ENCODE peak calls at places on chromosomes 4 and X, in five cellular contexts. One of them, this sample, is unnamed.

GRCh38 chr4:184262901-184263300 is 45.2 kb upstream of the ENPP6 start:
- DNase-seq in mammary epithelial cell: peak
- DNase-seq in MM.1S: no peak
- DNase-seq in GM12865: peak
- DNase-seq in heart right ventricle: no peak
- DNase-seq in this sample: no peak

GRCh38 chr4:52950226-52950625 is 88.1 kb downstream of the RASL11B start:
- DNase-seq in GM12865: no peak
- DNase-seq in MM.1S: no peak
- DNase-seq in mammary epithelial cell: peak
- DNase-seq in heart right ventricle: no peak
- DNase-seq in this sample: no peak

GRCh38 chr4:86942185-86942666 is 7.4 kb downstream of the AFF1 start:
- DNase-seq in MM.1S: no peak
- DNase-seq in mammary epithelial cell: no peak
- DNase-seq in heart right ventricle: no peak
- DNase-seq in GM12865: no peak
- DNase-seq in this sample: no peak

GRCh38 chrX:54386314-54386713 is 28.5 kb upstream of the WNK3 start:
- DNase-seq in GM12865: no peak
- DNase-seq in MM.1S: no peak
- DNase-seq in heart right ventricle: no peak
- DNase-seq in mammary epithelial cell: no peak
- DNase-seq in this sample: no peak

GRCh38 chr4:112183252-112183651 is 38.0 kb downstream of the FAM241A start:
- DNase-seq in GM12865: peak
- DNase-seq in mammary epithelial cell: peak
- DNase-seq in heart right ventricle: no peak
- DNase-seq in MM.1S: no peak
- DNase-seq in this sample: no peak

GRCh38 chrX:110087485-110088356 is 84.8 kb downstream of the TMEM164 start:
- DNase-seq in MM.1S: no peak
- DNase-seq in GM12865: no peak
- DNase-seq in mammary epithelial cell: peak
- DNase-seq in heart right ventricle: no peak
- DNase-seq in this sample: no peak

GRCh38 chr4:8427761-8428287 is 12.7 kb downstream of the ACOX3 start:
- DNase-seq in mammary epithelial cell: peak
- DNase-seq in heart right ventricle: no peak
- DNase-seq in GM12865: peak
- DNase-seq in MM.1S: no peak
- DNase-seq in this sample: no peak

GRCh38 chrX:68146054-68146453 is 287.2 kb downstream of the OPHN1 start:
- DNase-seq in MM.1S: peak
- DNase-seq in GM12865: peak
- DNase-seq in heart right ventricle: no peak
- DNase-seq in mammary epithelial cell: peak
- DNase-seq in this sample: no peak

GRCh38 chr4:56466910-56467283 is 520 bp upstream of the SRP72 start:
- DNase-seq in mammary epithelial cell: no peak
- DNase-seq in MM.1S: no peak
- DNase-seq in heart right ventricle: no peak
- DNase-seq in GM12865: no peak
- DNase-seq in this sample: no peak

GRCh38 chr4:145276044-145276443 is 95.7 kb upstream of the OTUD4 start:
- DNase-seq in MM.1S: no peak
- DNase-seq in heart right ventricle: no peak
- DNase-seq in mammary epithelial cell: no peak
- DNase-seq in GM12865: no peak
- DNase-seq in this sample: no peak

GRCh38 chr4:80989921-80990544 is 40.5 kb upstream of the BMP3 start:
- DNase-seq in heart right ventricle: no peak
- DNase-seq in MM.1S: peak
- DNase-seq in mammary epithelial cell: peak
- DNase-seq in GM12865: peak
- DNase-seq in this sample: peak

GRCh38 chr4:89915937-89916336 is 21.3 kb downstream of the MMRN1 start:
- DNase-seq in heart right ventricle: no peak
- DNase-seq in MM.1S: no peak
- DNase-seq in GM12865: no peak
- DNase-seq in mammary epithelial cell: no peak
- DNase-seq in this sample: no peak

GRCh38 chrX:31497086-31497485 is 425.2 kb upstream of the FTHL17 start:
- DNase-seq in MM.1S: no peak
- DNase-seq in GM12865: no peak
- DNase-seq in mammary epithelial cell: peak
- DNase-seq in heart right ventricle: no peak
- DNase-seq in this sample: no peak

GRCh38 chr4:64883087-64883926 is 474.1 kb upstream of the TECRL start:
- DNase-seq in GM12865: no peak
- DNase-seq in MM.1S: peak
- DNase-seq in heart right ventricle: no peak
- DNase-seq in mammary epithelial cell: no peak
- DNase-seq in this sample: no peak

GRCh38 chrX:46953597-46953996 is 41.4 kb downstream of the JADE3 start:
- DNase-seq in heart right ventricle: no peak
- DNase-seq in MM.1S: peak
- DNase-seq in mammary epithelial cell: no peak
- DNase-seq in GM12865: peak
- DNase-seq in this sample: peak

GRCh38 chrX:9729161-9729885 is 36.3 kb downstream of the GPR143 start:
- DNase-seq in mammary epithelial cell: no peak
- DNase-seq in GM12865: no peak
- DNase-seq in MM.1S: no peak
- DNase-seq in heart right ventricle: no peak
- DNase-seq in this sample: no peak

GRCh38 chr4:78864405-78865024 is 74.7 kb downstream of the PAQR3 start:
- DNase-seq in GM12865: peak
- DNase-seq in heart right ventricle: no peak
- DNase-seq in mammary epithelial cell: peak
- DNase-seq in MM.1S: peak
- DNase-seq in this sample: peak

GRCh38 chr4:61521451-61521850 is 321.3 kb downstream of the ADGRL3 start:
- DNase-seq in GM12865: no peak
- DNase-seq in mammary epithelial cell: peak
- DNase-seq in MM.1S: no peak
- DNase-seq in heart right ventricle: no peak
- DNase-seq in this sample: no peak

GRCh38 chrX:150856101-150856500 is 42.4 kb downstream of the CD99L2 start:
- DNase-seq in heart right ventricle: no peak
- DNase-seq in GM12865: no peak
- DNase-seq in MM.1S: no peak
- DNase-seq in mammary epithelial cell: peak
- DNase-seq in this sample: no peak

GRCh38 chr4:113960684-113961321 is 18.6 kb downstream of the ARSJ start:
- DNase-seq in mammary epithelial cell: no peak
- DNase-seq in GM12865: no peak
- DNase-seq in MM.1S: no peak
- DNase-seq in heart right ventricle: no peak
- DNase-seq in this sample: no peak

GRCh38 chr4:102524691-102525090 is 23.5 kb downstream of the NFKB1 start:
- DNase-seq in heart right ventricle: no peak
- DNase-seq in mammary epithelial cell: no peak
- DNase-seq in GM12865: no peak
- DNase-seq in MM.1S: no peak
- DNase-seq in this sample: no peak

GRCh38 chrX:47068720-47069119 is 9.5 kb upstream of the RGN start:
- DNase-seq in GM12865: no peak
- DNase-seq in heart right ventricle: no peak
- DNase-seq in MM.1S: no peak
- DNase-seq in mammary epithelial cell: no peak
- DNase-seq in this sample: no peak

GRCh38 chrX:141662781-141663180 is 35.8 kb downstream of the SPANXD start:
- DNase-seq in mammary epithelial cell: no peak
- DNase-seq in MM.1S: no peak
- DNase-seq in heart right ventricle: no peak
- DNase-seq in GM12865: no peak
- DNase-seq in this sample: no peak

GRCh38 chr4:44002368-44002767 is 446.2 kb downstream of the KCTD8 start:
- DNase-seq in heart right ventricle: no peak
- DNase-seq in mammary epithelial cell: no peak
- DNase-seq in MM.1S: no peak
- DNase-seq in GM12865: no peak
- DNase-seq in this sample: no peak

GRCh38 chrX:67622053-67622452 is 78.2 kb downstream of the AR start:
- DNase-seq in MM.1S: no peak
- DNase-seq in mammary epithelial cell: no peak
- DNase-seq in heart right ventricle: no peak
- DNase-seq in GM12865: no peak
- DNase-seq in this sample: no peak

GRCh38 chr4:6327220-6327917 is 57.7 kb downstream of the WFS1 start:
- DNase-seq in MM.1S: peak
- DNase-seq in heart right ventricle: peak
- DNase-seq in GM12865: peak
- DNase-seq in mammary epithelial cell: peak
- DNase-seq in this sample: peak

GRCh38 chr4:10608501-10609219 is 75.9 kb downstream of the CLNK start:
- DNase-seq in GM12865: no peak
- DNase-seq in MM.1S: no peak
- DNase-seq in mammary epithelial cell: no peak
- DNase-seq in heart right ventricle: no peak
- DNase-seq in this sample: no peak

GRCh38 chr4:41670530-41670929 is 78.0 kb downstream of the PHOX2B start:
- DNase-seq in MM.1S: no peak
- DNase-seq in heart right ventricle: no peak
- DNase-seq in mammary epithelial cell: no peak
- DNase-seq in GM12865: no peak
- DNase-seq in this sample: no peak

GRCh38 chrX:38750551-38750950 is 50.7 kb upstream of the MID1IP1 start:
- DNase-seq in mammary epithelial cell: no peak
- DNase-seq in heart right ventricle: no peak
- DNase-seq in MM.1S: no peak
- DNase-seq in GM12865: peak
- DNase-seq in this sample: no peak

DNA sequence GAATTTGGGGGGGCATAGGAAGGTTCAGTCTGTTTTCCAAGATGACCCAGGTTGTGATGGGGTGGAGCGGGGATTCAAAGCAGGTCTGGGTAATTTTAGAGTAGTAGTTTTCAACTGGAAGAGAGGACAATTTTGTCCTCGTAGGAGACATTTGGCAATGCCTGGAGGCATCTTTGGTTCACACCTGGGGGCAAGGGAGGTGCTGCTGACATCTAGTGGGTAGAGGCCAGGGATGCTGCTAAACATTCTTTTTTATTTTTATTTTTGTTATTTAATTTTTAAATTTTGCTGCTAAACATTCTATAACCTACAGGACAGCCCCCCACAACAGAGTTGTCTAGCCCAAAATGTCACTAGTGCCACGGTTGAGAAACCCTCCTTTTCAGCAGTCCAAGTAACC is 1.9 kb downstream of the RAB9A start:
- DNase-seq in MM.1S: no peak
- DNase-seq in heart right ventricle: no peak
- DNase-seq in GM12865: peak
- DNase-seq in mammary epithelial cell: peak
- DNase-seq in this sample: no peak
- TF ChIP-seq CTCF in MM.1S: peak
- TF ChIP-seq CTCF in heart right ventricle: no peak
- TF ChIP-seq CTCF in GM12865: peak
- TF ChIP-seq CTCF in mammary epithelial cell: peak
- TF ChIP-seq CTCF in this sample: peak

DNA sequence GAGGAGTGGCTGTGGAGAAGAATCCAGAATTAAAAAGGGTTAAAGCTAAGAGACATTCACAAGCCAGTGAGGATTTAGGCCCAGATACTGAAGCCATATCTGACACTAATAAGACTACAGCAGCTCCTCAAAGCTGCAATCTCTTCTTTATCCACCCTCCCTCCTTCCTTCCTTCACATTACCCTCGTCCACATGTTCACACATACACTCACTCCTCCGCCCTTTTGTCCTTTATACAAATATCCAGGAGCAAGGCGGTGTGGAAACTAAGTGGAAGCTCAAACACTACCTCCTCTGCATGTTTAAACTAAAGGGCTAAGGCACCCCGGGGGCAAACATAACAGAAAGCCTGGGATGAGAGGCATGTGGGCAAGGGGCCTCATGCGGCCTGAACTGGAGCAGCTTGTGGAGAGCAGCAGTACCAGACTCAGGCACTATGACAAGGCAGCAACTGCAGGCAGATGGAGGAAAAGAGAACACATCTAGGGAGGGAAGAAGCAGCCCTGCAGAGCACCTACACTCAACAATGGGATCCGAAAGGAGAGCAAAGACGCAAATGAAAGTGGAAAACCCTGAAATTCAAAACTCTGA is 9.4 kb downstream of the MAB21L2 start:
- DNase-seq in GM12865: no peak
- DNase-seq in mammary epithelial cell: no peak
- DNase-seq in MM.1S: no peak
- DNase-seq in heart right ventricle: no peak
- DNase-seq in this sample: no peak
- H3K4me3 ChIP-seq in GM12865: no peak
- H3K4me3 ChIP-seq in mammary epithelial cell: no peak
- H3K4me3 ChIP-seq in MM.1S: no peak
- H3K4me3 ChIP-seq in heart right ventricle: no peak
- H3K4me3 ChIP-seq in this sample: no peak

DNA sequence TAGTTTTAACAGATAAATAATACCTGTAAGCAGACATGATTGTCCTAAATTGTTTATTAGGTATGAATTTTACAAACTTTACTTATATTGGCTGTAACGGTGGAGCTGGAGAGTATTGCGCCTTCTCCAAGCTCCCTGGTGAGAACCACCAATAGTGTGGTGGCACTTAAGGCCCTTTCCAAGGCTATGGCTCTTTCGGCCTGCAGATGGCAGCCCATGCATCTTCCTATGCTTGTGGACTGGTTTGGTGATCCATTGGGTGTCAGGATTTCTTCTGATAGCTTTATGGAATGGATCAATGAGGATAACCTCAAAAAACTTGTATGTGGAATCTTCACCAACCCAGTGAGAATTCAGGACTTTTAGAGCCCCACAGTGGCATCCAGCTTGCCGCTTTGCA is 7.8 kb downstream of the LARP1B start:
- DNase-seq in heart right ventricle: no peak
- DNase-seq in GM12865: peak
- DNase-seq in MM.1S: no peak
- DNase-seq in mammary epithelial cell: peak
- DNase-seq in this sample: no peak
- TF ChIP-seq CTCF in heart right ventricle: no peak
- TF ChIP-seq CTCF in GM12865: peak
- TF ChIP-seq CTCF in MM.1S: peak
- TF ChIP-seq CTCF in mammary epithelial cell: peak
- TF ChIP-seq CTCF in this sample: peak

GRCh38 chrX:40170830-40171512 is 73.2 kb upstream of the BCOR start:
- DNase-seq in mammary epithelial cell: no peak
- DNase-seq in MM.1S: no peak
- DNase-seq in GM12865: peak
- DNase-seq in heart right ventricle: peak
- DNase-seq in this sample: no peak

GRCh38 chrX:40167240-40168182 is 69.8 kb upstream of the BCOR start:
- DNase-seq in mammary epithelial cell: no peak
- DNase-seq in MM.1S: no peak
- DNase-seq in GM12865: no peak
- DNase-seq in heart right ventricle: no peak
- DNase-seq in this sample: no peak

GRCh38 chrX:40171513-40172168 is 73.9 kb upstream of the BCOR start:
- DNase-seq in heart right ventricle: peak
- DNase-seq in MM.1S: no peak
- DNase-seq in GM12865: peak
- DNase-seq in mammary epithelial cell: no peak
- DNase-seq in this sample: peak

GRCh38 chrX:40168183-40169015 is 70.6 kb upstream of the BCOR start:
- DNase-seq in heart right ventricle: no peak
- DNase-seq in mammary epithelial cell: no peak
- DNase-seq in GM12865: no peak
- DNase-seq in MM.1S: no peak
- DNase-seq in this sample: no peak

GRCh38 chrX:40169193-40170086 is 71.7 kb upstream of the BCOR start:
- DNase-seq in MM.1S: peak
- DNase-seq in heart right ventricle: no peak
- DNase-seq in GM12865: peak
- DNase-seq in mammary epithelial cell: no peak
- DNase-seq in this sample: peak
- H3K4me3 ChIP-seq in MM.1S: peak
- H3K4me3 ChIP-seq in heart right ventricle: no peak
- H3K4me3 ChIP-seq in GM12865: peak
- H3K4me3 ChIP-seq in mammary epithelial cell: no peak
- H3K4me3 ChIP-seq in this sample: peak